ENCODE peak calls at places on chromosomes 2 and 18, in four cellular contexts. One of them, this sample, is unnamed.

GRCh38 chr18:45657357-45658335 is 42.4 kb downstream of the SLC14A2 start:
- DNase-seq in OCI-LY7: no peak
- DNase-seq in endothelial cell: no peak
- DNase-seq in brain microvascular endothelial cell: no peak
- DNase-seq in this sample: no peak

GRCh38 chr2:11753886-11754704 is 7.7 kb downstream of the LPIN1 start:
- DNase-seq in OCI-LY7: peak; percentile 63
- DNase-seq in endothelial cell: no peak
- DNase-seq in brain microvascular endothelial cell: peak; percentile 52
- DNase-seq in this sample: no peak

GRCh38 chr2:68807821-68808266 is 63.4 kb downstream of the BMP10 start:
- DNase-seq in OCI-LY7: no peak
- DNase-seq in endothelial cell: no peak
- DNase-seq in brain microvascular endothelial cell: no peak
- DNase-seq in this sample: no peak

GRCh38 chr2:186992597-186992996 is 143.6 kb upstream of the ZSWIM2 start:
- DNase-seq in OCI-LY7: no peak
- DNase-seq in endothelial cell: no peak
- DNase-seq in brain microvascular endothelial cell: no peak
- DNase-seq in this sample: no peak

GRCh38 chr18:23612434-23613090 is 26.3 kb upstream of the NPC1 start:
- DNase-seq in OCI-LY7: no peak
- DNase-seq in endothelial cell: no peak
- DNase-seq in brain microvascular endothelial cell: no peak
- DNase-seq in this sample: no peak

GRCh38 chr2:218166791-218167190 is at the start of gene CXCR1:
- DNase-seq in OCI-LY7: peak; percentile 22
- DNase-seq in endothelial cell: no peak
- DNase-seq in brain microvascular endothelial cell: no peak
- DNase-seq in this sample: no peak

GRCh38 chr2:207996848-207997247 is 28.5 kb downstream of the PLEKHM3 start:
- DNase-seq in OCI-LY7: no peak
- DNase-seq in endothelial cell: no peak
- DNase-seq in brain microvascular endothelial cell: no peak
- DNase-seq in this sample: no peak

GRCh38 chr2:75640621-75641121 is 5.9 kb upstream of the MRPL19 start:
- DNase-seq in OCI-LY7: peak; percentile 59
- DNase-seq in endothelial cell: peak; percentile 68
- DNase-seq in brain microvascular endothelial cell: peak; percentile 61
- DNase-seq in this sample: no peak

GRCh38 chr2:128032092-128032491 is 4.2 kb upstream of the SAP130 start:
- DNase-seq in OCI-LY7: no peak
- DNase-seq in endothelial cell: no peak
- DNase-seq in brain microvascular endothelial cell: no peak
- DNase-seq in this sample: no peak

GRCh38 chr2:69018629-69019227 is 5.7 kb downstream of the ANTXR1 start:
- DNase-seq in OCI-LY7: no peak
- DNase-seq in endothelial cell: no peak
- DNase-seq in brain microvascular endothelial cell: no peak
- DNase-seq in this sample: no peak

GRCh38 chr2:119707117-119708087 is 28.4 kb downstream of the TMEM177 start:
- DNase-seq in OCI-LY7: no peak
- DNase-seq in endothelial cell: no peak
- DNase-seq in brain microvascular endothelial cell: no peak
- DNase-seq in this sample: no peak

GRCh38 chr2:79611448-79612016 is 98.7 kb downstream of the CTNNA2 start:
- DNase-seq in OCI-LY7: no peak
- DNase-seq in endothelial cell: no peak
- DNase-seq in brain microvascular endothelial cell: no peak
- DNase-seq in this sample: no peak

GRCh38 chr2:74553892-74554820 is at the start of the genes DOK1 and LOXL3:
- DNase-seq in OCI-LY7: peak; percentile 78
- DNase-seq in endothelial cell: peak; percentile 75
- DNase-seq in brain microvascular endothelial cell: peak; percentile 80
- DNase-seq in this sample: peak; percentile 94

GRCh38 chr2:171703574-171704347 is 16.5 kb downstream of the DYNC1I2 start:
- DNase-seq in OCI-LY7: peak; percentile 56
- DNase-seq in endothelial cell: no peak
- DNase-seq in brain microvascular endothelial cell: peak; percentile 29
- DNase-seq in this sample: no peak

GRCh38 chr2:144512421-144513272 is 7.3 kb downstream of the ZEB2 start:
- DNase-seq in OCI-LY7: no peak
- DNase-seq in endothelial cell: no peak
- DNase-seq in brain microvascular endothelial cell: no peak
- DNase-seq in this sample: no peak

GRCh38 chr18:62625019-62625418 is 90.3 kb upstream of the PHLPP1 start:
- DNase-seq in OCI-LY7: no peak
- DNase-seq in endothelial cell: no peak
- DNase-seq in brain microvascular endothelial cell: no peak
- DNase-seq in this sample: no peak

GRCh38 chr2:109450574-109451265 is 163.0 kb downstream of the SEPTIN10 start:
- DNase-seq in OCI-LY7: no peak
- DNase-seq in endothelial cell: no peak
- DNase-seq in brain microvascular endothelial cell: no peak
- DNase-seq in this sample: no peak

GRCh38 chr2:112023707-112024106 is 31.4 kb upstream of the TMEM87B start:
- DNase-seq in OCI-LY7: no peak
- DNase-seq in endothelial cell: no peak
- DNase-seq in brain microvascular endothelial cell: no peak
- DNase-seq in this sample: no peak

GRCh38 chr2:60483400-60483799 is 70.1 kb downstream of the BCL11A start:
- DNase-seq in OCI-LY7: no peak
- DNase-seq in endothelial cell: no peak
- DNase-seq in brain microvascular endothelial cell: peak; percentile 81
- DNase-seq in this sample: no peak

DNA sequence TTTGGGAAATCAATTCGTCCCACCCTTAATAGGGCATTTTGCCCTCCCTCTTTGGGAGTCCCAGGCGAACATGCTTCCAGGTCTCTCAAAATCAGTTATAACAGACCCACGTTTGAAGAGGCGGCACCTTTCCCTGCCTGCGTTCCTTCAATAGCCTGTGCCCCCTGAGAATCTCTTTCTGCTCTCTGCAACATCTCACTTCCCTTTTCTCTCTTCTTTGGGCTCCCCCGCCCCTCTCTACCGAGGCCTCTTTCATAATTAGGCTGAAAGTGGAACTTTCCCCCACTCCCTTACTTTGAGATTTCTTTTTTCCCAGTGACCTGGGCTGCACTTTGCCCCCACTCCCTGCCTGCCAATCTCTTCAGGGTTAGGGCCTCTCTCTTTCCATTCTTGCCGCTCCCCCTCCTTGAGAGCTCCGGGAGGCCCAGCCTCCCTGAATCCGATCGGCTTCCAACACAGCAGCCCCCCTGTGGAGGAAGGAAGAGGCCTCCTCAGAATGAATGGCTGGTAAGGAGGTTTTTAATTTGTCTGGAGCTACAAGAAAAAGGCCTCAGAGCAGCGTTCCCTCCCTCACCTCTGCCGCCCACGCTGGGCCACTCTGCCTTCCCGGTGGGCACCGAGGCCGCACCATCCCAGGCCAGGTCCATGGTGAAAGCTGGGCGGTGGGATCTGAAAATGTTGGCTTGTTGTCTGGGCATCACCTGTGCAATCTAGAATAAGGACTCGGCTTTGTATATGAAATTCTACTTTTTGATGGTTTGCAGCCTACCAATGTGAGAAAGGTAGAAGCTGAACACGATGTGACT is 162.6 kb upstream of the SIX3 start:
- DNase-seq in OCI-LY7: peak; percentile 88
- DNase-seq in endothelial cell: peak; percentile 16
- DNase-seq in brain microvascular endothelial cell: no peak
- DNase-seq in this sample: no peak
- TF ChIP-seq CTCF in OCI-LY7: no peak
- TF ChIP-seq CTCF in endothelial cell: no peak
- TF ChIP-seq CTCF in brain microvascular endothelial cell: no peak
- TF ChIP-seq CTCF in this sample: no peak

GRCh38 chr2:184359379-184359778 is 238.9 kb upstream of the ZNF804A start:
- DNase-seq in OCI-LY7: no peak
- DNase-seq in endothelial cell: no peak
- DNase-seq in brain microvascular endothelial cell: no peak
- DNase-seq in this sample: no peak

GRCh38 chr2:184367211-184367610 is 231.1 kb upstream of the ZNF804A start:
- DNase-seq in OCI-LY7: no peak
- DNase-seq in endothelial cell: no peak
- DNase-seq in brain microvascular endothelial cell: no peak
- DNase-seq in this sample: no peak

GRCh38 chr2:184363213-184363612 is 235.1 kb upstream of the ZNF804A start:
- DNase-seq in OCI-LY7: peak; percentile 68
- DNase-seq in endothelial cell: no peak
- DNase-seq in brain microvascular endothelial cell: no peak
- DNase-seq in this sample: no peak
- TF ChIP-seq CTCF in OCI-LY7: peak; percentile 72
- TF ChIP-seq CTCF in endothelial cell: no peak
- TF ChIP-seq CTCF in brain microvascular endothelial cell: no peak
- TF ChIP-seq CTCF in this sample: no peak

GRCh38 chr18:31679133-31679731 is 5.1 kb downstream of the B4GALT6 start:
- DNase-seq in OCI-LY7: no peak
- DNase-seq in endothelial cell: no peak
- DNase-seq in brain microvascular endothelial cell: peak; percentile 43
- DNase-seq in this sample: no peak
- TF ChIP-seq CTCF in OCI-LY7: no peak
- TF ChIP-seq CTCF in endothelial cell: no peak
- TF ChIP-seq CTCF in brain microvascular endothelial cell: no peak
- TF ChIP-seq CTCF in this sample: no peak

GRCh38 chr18:3012306-3012919 is 531 bp downstream of the LPIN2 start:
- DNase-seq in OCI-LY7: peak; percentile 49
- DNase-seq in endothelial cell: peak; percentile 42
- DNase-seq in brain microvascular endothelial cell: no peak
- DNase-seq in this sample: peak; percentile 88
- TF ChIP-seq CTCF in OCI-LY7: no peak
- TF ChIP-seq CTCF in endothelial cell: no peak
- TF ChIP-seq CTCF in brain microvascular endothelial cell: no peak
- TF ChIP-seq CTCF in this sample: no peak

DNA sequence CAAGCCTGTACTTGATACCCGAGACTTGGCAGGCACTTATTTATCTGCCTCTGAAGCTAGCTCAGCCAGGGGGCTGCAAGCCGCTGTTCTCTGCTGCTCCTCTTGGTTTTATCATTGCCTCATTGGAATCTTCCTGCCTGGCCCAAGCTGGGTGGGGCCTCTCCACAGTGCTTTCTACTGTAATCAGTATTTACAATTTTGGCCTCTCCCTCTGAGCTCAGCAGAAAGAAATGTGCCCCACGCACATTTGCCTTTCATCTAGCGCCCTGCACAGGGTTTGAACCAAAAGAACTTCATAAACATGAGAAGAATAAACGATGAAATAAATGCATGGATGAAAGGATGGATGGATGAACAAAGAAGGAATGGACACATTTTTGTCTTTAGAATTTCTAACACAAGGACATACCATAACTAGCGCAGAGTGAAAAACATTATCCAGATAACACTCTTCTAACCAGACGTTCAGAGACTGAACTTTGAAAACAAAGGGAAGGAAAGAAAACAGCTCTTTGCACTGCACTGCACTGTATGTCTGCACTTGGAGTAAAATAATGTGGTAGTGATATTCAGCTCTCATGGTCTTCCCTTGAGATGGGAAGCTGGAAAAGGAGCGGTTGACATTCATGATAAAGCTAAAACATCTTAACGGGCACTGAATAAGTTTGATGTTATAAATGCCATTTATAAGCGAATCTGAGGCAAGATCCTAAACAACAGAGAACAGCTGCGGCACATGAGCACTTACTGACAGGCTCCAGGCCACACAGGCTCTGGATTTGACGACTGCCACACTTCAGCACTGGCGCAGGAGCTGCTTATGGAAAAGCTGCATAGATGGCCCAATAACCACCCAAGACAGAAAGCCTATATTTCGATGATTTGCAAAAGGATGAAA is 86.8 kb upstream of the SP3 start:
- DNase-seq in OCI-LY7: no peak
- DNase-seq in endothelial cell: peak; percentile 14
- DNase-seq in brain microvascular endothelial cell: peak; percentile 67
- DNase-seq in this sample: no peak
- TF ChIP-seq CTCF in OCI-LY7: no peak
- TF ChIP-seq CTCF in endothelial cell: no peak
- TF ChIP-seq CTCF in brain microvascular endothelial cell: no peak
- TF ChIP-seq CTCF in this sample: no peak

DNA sequence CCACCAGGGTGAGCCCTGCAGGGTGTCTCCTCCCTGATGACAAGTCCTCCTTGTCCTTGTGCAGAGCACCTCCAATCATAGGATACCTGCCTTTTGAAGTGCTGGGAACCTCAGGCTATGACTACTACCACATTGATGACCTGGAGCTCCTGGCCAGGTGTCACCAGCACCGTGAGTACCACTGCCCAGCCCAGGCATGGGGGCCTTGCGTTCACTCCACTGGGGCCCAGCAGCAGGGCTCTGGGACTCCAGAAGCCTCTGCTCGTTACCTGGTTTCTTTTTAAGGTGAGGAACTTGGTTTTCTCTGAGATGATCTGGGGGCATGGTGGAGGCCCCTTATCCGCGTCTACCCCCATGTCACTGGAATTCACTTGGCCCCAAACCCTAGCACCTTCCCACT is 36.5 kb upstream of the RPL31 start:
- DNase-seq in OCI-LY7: no peak
- DNase-seq in endothelial cell: no peak
- DNase-seq in brain microvascular endothelial cell: no peak
- DNase-seq in this sample: no peak
- TF ChIP-seq CTCF in OCI-LY7: no peak
- TF ChIP-seq CTCF in endothelial cell: no peak
- TF ChIP-seq CTCF in brain microvascular endothelial cell: no peak
- TF ChIP-seq CTCF in this sample: no peak

DNA sequence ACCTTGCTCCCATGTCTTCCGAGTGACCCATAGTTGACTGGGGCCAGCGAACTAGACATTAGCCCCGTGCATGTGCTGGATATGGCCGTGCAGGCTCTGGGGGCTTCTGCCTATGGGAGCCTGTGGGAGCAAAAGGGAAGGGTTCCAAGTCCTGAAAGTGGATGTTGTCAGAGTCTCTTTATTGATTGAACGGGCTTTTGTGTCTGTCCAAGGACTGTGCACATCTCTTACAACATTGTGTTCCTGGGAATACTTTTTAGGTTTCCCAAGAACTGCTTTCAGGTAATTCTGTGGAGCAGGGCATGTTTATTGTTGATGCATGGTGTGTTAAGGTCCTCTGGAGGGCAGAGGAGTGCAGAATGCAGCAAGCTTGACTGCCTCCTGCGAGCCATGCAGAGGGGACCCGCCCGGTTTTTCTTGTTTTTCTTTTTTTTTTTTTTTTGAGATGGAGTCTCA is 5.0 kb downstream of the RNF144A start:
- DNase-seq in OCI-LY7: no peak
- DNase-seq in endothelial cell: no peak
- DNase-seq in brain microvascular endothelial cell: no peak
- DNase-seq in this sample: no peak
- TF ChIP-seq CTCF in OCI-LY7: no peak
- TF ChIP-seq CTCF in endothelial cell: no peak
- TF ChIP-seq CTCF in brain microvascular endothelial cell: peak; percentile 28
- TF ChIP-seq CTCF in this sample: no peak

GRCh38 chr18:267688-268552 is at the start of gene THOC1:
- DNase-seq in OCI-LY7: peak; percentile 94
- DNase-seq in endothelial cell: peak; percentile 89
- DNase-seq in brain microvascular endothelial cell: peak; percentile 92
- DNase-seq in this sample: peak; percentile 96
- TF ChIP-seq CTCF in OCI-LY7: no peak
- TF ChIP-seq CTCF in endothelial cell: no peak
- TF ChIP-seq CTCF in brain microvascular endothelial cell: no peak
- TF ChIP-seq CTCF in this sample: no peak

This sample was measured in osteocyte.